ENCODE peak calls at places on chromosomes 2 and 18, in eight cellular contexts. N, B, W, O, G, C, T and V are unnamed samples.

GRCh38 chr2:223084873-223085272 is 32.9 kb downstream of the KCNE4 start:
- DNase-seq in C (no peak), T (no peak), N (no peak), W (no peak), G (no peak), O (no peak), B (peak; percentile 87), V (no peak)

GRCh38 chr2:149152597-149152996 is 114.1 kb downstream of the LYPD6B start:
- DNase-seq in G (no peak), B (no peak), W (no peak), O (no peak), C (no peak), N (no peak), T (no peak), V (no peak)

GRCh38 chr2:95068256-95068655 is 42.7 kb downstream of the MAL start:
- DNase-seq in B (no peak), T (no peak), N (no peak), W (no peak), O (no peak), G (no peak), C (no peak), V (no peak)

GRCh38 chr2:61145990-61146389 is 16.0 kb upstream of the C2orf74 start:
- DNase-seq in N (no peak), T (no peak), C (no peak), W (no peak), O (no peak), B (no peak), G (no peak), V (no peak)

GRCh38 chr2:179247318-179248023 is 17.2 kb downstream of the SESTD1 start:
- DNase-seq in C (no peak), B (no peak), G (no peak), W (no peak), N (no peak), O (no peak), T (no peak), V (no peak)

GRCh38 chr2:207122914-207123744 is 42.6 kb downstream of the KLF7 start:
- DNase-seq in N (no peak), T (no peak), B (no peak), O (peak; percentile 52), C (no peak), G (no peak), W (no peak), V (no peak)

GRCh38 chr2:12379143-12379542 is 337.6 kb upstream of the TRIB2 start:
- DNase-seq in C (no peak), B (no peak), O (no peak), G (no peak), N (no peak), T (no peak), W (no peak), V (no peak)

GRCh38 chr2:36333350-36334012 is 22.1 kb upstream of the CRIM1 start:
- DNase-seq in W (no peak), G (no peak), B (no peak), T (no peak), C (no peak), N (no peak), O (no peak), V (no peak)

GRCh38 chr2:231605607-231606091 is 13.0 kb downstream of the TEX44 start:
- DNase-seq in C (peak; percentile 17), G (peak; percentile 32), B (peak; percentile 44), T (no peak), O (no peak), W (no peak), N (no peak), V (peak; percentile 82)

GRCh38 chr2:160425394-160425793 is 68.2 kb downstream of the RBMS1 start:
- DNase-seq in G (no peak), W (no peak), O (no peak), N (no peak), C (no peak), T (no peak), B (no peak), V (no peak)

GRCh38 chr2:235641956-235642355 is 148.1 kb downstream of the AGAP1 start:
- DNase-seq in W (no peak), G (no peak), T (no peak), B (no peak), N (no peak), O (no peak), C (no peak), V (no peak)

GRCh38 chr18:48997985-48998831 is 47.4 kb upstream of the SMAD7 start:
- DNase-seq in T (no peak), W (peak; percentile 85), C (no peak), G (no peak), B (peak; percentile 97), O (peak; percentile 100), N (no peak), V (peak; percentile 80)

GRCh38 chr18:3246636-3247242 is 862 bp upstream of the MYL12A start:
- DNase-seq in W (no peak), T (no peak), G (no peak), C (peak; percentile 38), O (no peak), B (peak; percentile 50), N (no peak), V (peak; percentile 51)

GRCh38 chr2:208356846-208357574 is 49.6 kb upstream of the PTH2R start:
- DNase-seq in N (no peak), T (no peak), O (no peak), C (no peak), B (no peak), W (peak; percentile 6), G (no peak), V (no peak)

GRCh38 chr2:164205347-164205746 is 415.9 kb downstream of the GRB14 start:
- DNase-seq in B (peak; percentile 58), G (no peak), C (no peak), T (no peak), W (peak; percentile 89), O (peak; percentile 39), N (no peak), V (no peak)

GRCh38 chr2:172099472-172100079 is 3.1 kb downstream of the DLX2 start:
- DNase-seq in C (no peak), B (no peak), G (no peak), W (no peak), T (no peak), N (no peak), O (no peak), V (no peak)
- H3K4me1 ChIP-seq in C (peaks cover 44% of the 10 kb centered on the region), B (peaks cover 16% of the 10 kb centered on the region), G (peaks cover 4% of the 10 kb centered on the region), W (peaks cover 18% of the 10 kb centered on the region), T (peaks cover 96% of the 10 kb centered on the region), N (peaks cover 41% of the 10 kb centered on the region), O (peaks cover 66% of the 10 kb centered on the region), V (peaks cover 89% of the 10 kb centered on the region)

GRCh38 chr2:121504316-121504715 is 26.4 kb upstream of the RNU4ATAC start:
- DNase-seq in O (no peak), C (no peak), W (no peak), G (no peak), B (peak; percentile 72), T (no peak), N (no peak), V (no peak)
- H3K4me1 ChIP-seq in O (peaks cover 50% of the 10 kb centered on the region), C (no peaks in the 10 kb centered on the region), W (peaks cover 10% of the 10 kb centered on the region), G (no peaks in the 10 kb centered on the region), B (peaks cover 2% of the 10 kb centered on the region), T (peaks cover 60% of the 10 kb centered on the region), N (no peaks in the 10 kb centered on the region), V (no peaks in the 10 kb centered on the region)

GRCh38 chr2:101802329-101802728 is 104.8 kb downstream of the MAP4K4 start:
- DNase-seq in G (no peak), O (no peak), W (no peak), C (peak; percentile 67), T (no peak), N (no peak), B (peak; percentile 26), V (no peak)

GRCh38 chr2:101801496-101801895 is 104.0 kb downstream of the MAP4K4 start:
- DNase-seq in G (no peak), C (no peak), B (no peak), T (no peak), O (no peak), N (no peak), W (no peak), V (no peak)

GRCh38 chr2:101805146-101806088 is 107.9 kb downstream of the MAP4K4 start:
- DNase-seq in W (peak; percentile 42), B (peak; percentile 32), G (no peak), N (no peak), O (no peak), T (no peak), C (no peak), V (peak; percentile 32)

GRCh38 chr2:101803945-101804696 is 106.6 kb downstream of the MAP4K4 start:
- DNase-seq in T (no peak), G (no peak), N (no peak), W (peak; percentile 59), B (peak; percentile 44), C (no peak), O (no peak), V (no peak)

GRCh38 chr2:101803128-101803527 is 105.6 kb downstream of the MAP4K4 start:
- DNase-seq in B (peak; percentile 64), N (no peak), O (no peak), G (no peak), W (no peak), C (no peak), T (no peak), V (no peak)
- H3K4me1 ChIP-seq in B (peaks cover 28% of the 10 kb centered on the region), N (peaks cover 2% of the 10 kb centered on the region), O (peaks cover 50% of the 10 kb centered on the region), G (peaks cover 19% of the 10 kb centered on the region), W (peaks cover 25% of the 10 kb centered on the region), C (no peaks in the 10 kb centered on the region), T (peaks cover 68% of the 10 kb centered on the region), V (peaks cover 33% of the 10 kb centered on the region)

GRCh38 chr2:44016282-44016681 is 20.5 kb upstream of the LRPPRC start:
- DNase-seq in N (no peak), C (peak; percentile 21), B (peak; percentile 69), T (no peak), W (peak; percentile 52), G (peak; percentile 31), O (no peak), V (peak; percentile 19)
- H3K4me1 ChIP-seq in N (no peaks in the 10 kb centered on the region), C (no peaks in the 10 kb centered on the region), B (no peaks in the 10 kb centered on the region), T (no peaks in the 10 kb centered on the region), W (no peaks in the 10 kb centered on the region), G (no peaks in the 10 kb centered on the region), O (no peaks in the 10 kb centered on the region), V (no peaks in the 10 kb centered on the region)